ENCODE peak calls at places on chromosomes 1 and 21, in eight cellular contexts. One of them, this sample, is unnamed.
A peak's percentile ranks its signal among the peaks of the same experiment; 100 is the strongest.

GRCh38 chr21:44615881-44616590 is 4.2 kb downstream of the KRTAP10-8 start:
- DNase-seq in uterus: no peak
- DNase-seq in stomach: no peak
- DNase-seq in NB4: no peak
- DNase-seq in transverse colon: no peak
- DNase-seq in body of pancreas: no peak
- DNase-seq in IMR-90: no peak
- DNase-seq in endothelial cell of umbilical vein: no peak
- DNase-seq in this sample: no peak

GRCh38 chr1:60281360-60281932 is 207.9 kb upstream of the C1orf87 start:
- DNase-seq in uterus: peak; percentile 17
- DNase-seq in stomach: peak; percentile 69
- DNase-seq in NB4: peak; percentile 65
- DNase-seq in transverse colon: peak; percentile 55
- DNase-seq in body of pancreas: peak; percentile 76
- DNase-seq in IMR-90: peak; percentile 30
- DNase-seq in endothelial cell of umbilical vein: peak; percentile 92
- DNase-seq in this sample: peak; percentile 65

GRCh38 chr1:186008920-186009737 is 274.9 kb downstream of the HMCN1 start:
- DNase-seq in uterus: no peak
- DNase-seq in stomach: no peak
- DNase-seq in NB4: no peak
- DNase-seq in transverse colon: no peak
- DNase-seq in body of pancreas: no peak
- DNase-seq in IMR-90: peak; percentile 45
- DNase-seq in endothelial cell of umbilical vein: peak; percentile 96
- DNase-seq in this sample: no peak

GRCh38 chr1:213987422-213987875 is 324 bp upstream of the PROX1 start:
- DNase-seq in uterus: no peak
- DNase-seq in stomach: peak; percentile 42
- DNase-seq in NB4: no peak
- DNase-seq in transverse colon: no peak
- DNase-seq in body of pancreas: no peak
- DNase-seq in IMR-90: no peak
- DNase-seq in endothelial cell of umbilical vein: no peak
- DNase-seq in this sample: no peak

GRCh38 chr1:17736625-17737024 is 18.5 kb upstream of the ACTL8 start:
- DNase-seq in uterus: no peak
- DNase-seq in stomach: no peak
- DNase-seq in NB4: no peak
- DNase-seq in transverse colon: no peak
- DNase-seq in body of pancreas: no peak
- DNase-seq in IMR-90: no peak
- DNase-seq in endothelial cell of umbilical vein: no peak
- DNase-seq in this sample: no peak

GRCh38 chr1:235320521-235321179 is 7.3 kb downstream of the ARID4B start:
- DNase-seq in uterus: no peak
- DNase-seq in stomach: no peak
- DNase-seq in NB4: no peak
- DNase-seq in transverse colon: no peak
- DNase-seq in body of pancreas: no peak
- DNase-seq in IMR-90: no peak
- DNase-seq in endothelial cell of umbilical vein: no peak
- DNase-seq in this sample: no peak

GRCh38 chr1:168225476-168226190 is at the start of gene SFT2D2:
- DNase-seq in uterus: peak; percentile 80
- DNase-seq in stomach: peak; percentile 80
- DNase-seq in NB4: peak; percentile 90
- DNase-seq in transverse colon: peak; percentile 84
- DNase-seq in body of pancreas: peak; percentile 80
- DNase-seq in IMR-90: peak; percentile 67
- DNase-seq in endothelial cell of umbilical vein: peak; percentile 78
- DNase-seq in this sample: peak; percentile 94

GRCh38 chr1:53286950-53287349 is 40.9 kb downstream of the LRP8 start:
- DNase-seq in uterus: no peak
- DNase-seq in stomach: no peak
- DNase-seq in NB4: no peak
- DNase-seq in transverse colon: no peak
- DNase-seq in body of pancreas: no peak
- DNase-seq in IMR-90: no peak
- DNase-seq in endothelial cell of umbilical vein: no peak
- DNase-seq in this sample: no peak

GRCh38 chr1:98053471-98054366 is 132.9 kb upstream of the DPYD start:
- DNase-seq in uterus: peak; percentile 44
- DNase-seq in stomach: peak; percentile 55
- DNase-seq in NB4: peak; percentile 69
- DNase-seq in transverse colon: peak; percentile 32
- DNase-seq in body of pancreas: peak; percentile 42
- DNase-seq in IMR-90: peak; percentile 65
- DNase-seq in endothelial cell of umbilical vein: peak; percentile 85
- DNase-seq in this sample: no peak

GRCh38 chr21:26881504-26882228 is 36.5 kb upstream of the ADAMTS1 start:
- DNase-seq in uterus: no peak
- DNase-seq in stomach: no peak
- DNase-seq in NB4: peak; percentile 26
- DNase-seq in transverse colon: no peak
- DNase-seq in body of pancreas: no peak
- DNase-seq in IMR-90: peak; percentile 39
- DNase-seq in endothelial cell of umbilical vein: peak; percentile 39
- DNase-seq in this sample: no peak
- TF ChIP-seq CTCF in uterus: peak; percentile 44
- TF ChIP-seq CTCF in stomach: no peak
- TF ChIP-seq CTCF in NB4: no peak
- TF ChIP-seq CTCF in transverse colon: no peak
- TF ChIP-seq CTCF in body of pancreas: peak; percentile 52
- TF ChIP-seq CTCF in IMR-90: peak; percentile 48
- TF ChIP-seq CTCF in endothelial cell of umbilical vein: no peak
- TF ChIP-seq CTCF in this sample: no peak

DNA sequence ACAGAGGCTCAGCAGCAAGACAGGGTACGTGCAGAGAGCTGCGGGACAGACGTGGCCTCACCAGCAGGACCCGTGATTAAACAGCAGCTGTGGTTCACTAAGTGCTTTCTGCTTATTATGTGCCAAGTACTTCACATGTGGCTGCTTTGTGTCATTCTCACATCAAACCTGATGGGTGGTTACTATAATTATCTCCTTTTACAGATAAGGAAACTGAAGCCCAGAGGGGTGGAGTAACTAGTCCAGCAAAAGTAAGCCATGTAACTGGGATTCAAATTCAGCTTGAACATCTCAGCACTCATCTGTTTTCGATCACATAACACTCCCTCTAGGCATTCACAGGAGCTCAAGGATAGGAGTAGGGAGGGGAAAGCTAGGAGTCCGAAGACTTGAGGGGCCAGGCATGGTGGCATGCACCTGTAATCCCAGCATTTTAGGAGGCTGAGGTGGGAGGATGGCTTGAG is 50.8 kb upstream of the CLIC4 start:
- DNase-seq in uterus: no peak
- DNase-seq in stomach: no peak
- DNase-seq in NB4: no peak
- DNase-seq in transverse colon: no peak
- DNase-seq in body of pancreas: no peak
- DNase-seq in IMR-90: peak; percentile 53
- DNase-seq in endothelial cell of umbilical vein: no peak
- DNase-seq in this sample: peak; percentile 22
- TF ChIP-seq POLR2A in uterus: no peak
- TF ChIP-seq POLR2A in stomach: no peak
- TF ChIP-seq POLR2A in NB4: no peak
- TF ChIP-seq POLR2A in transverse colon: no peak
- TF ChIP-seq POLR2A in body of pancreas: no peak
- TF ChIP-seq POLR2A in IMR-90: no peak
- TF ChIP-seq POLR2A in endothelial cell of umbilical vein: no peak
- TF ChIP-seq POLR2A in this sample: no peak

DNA sequence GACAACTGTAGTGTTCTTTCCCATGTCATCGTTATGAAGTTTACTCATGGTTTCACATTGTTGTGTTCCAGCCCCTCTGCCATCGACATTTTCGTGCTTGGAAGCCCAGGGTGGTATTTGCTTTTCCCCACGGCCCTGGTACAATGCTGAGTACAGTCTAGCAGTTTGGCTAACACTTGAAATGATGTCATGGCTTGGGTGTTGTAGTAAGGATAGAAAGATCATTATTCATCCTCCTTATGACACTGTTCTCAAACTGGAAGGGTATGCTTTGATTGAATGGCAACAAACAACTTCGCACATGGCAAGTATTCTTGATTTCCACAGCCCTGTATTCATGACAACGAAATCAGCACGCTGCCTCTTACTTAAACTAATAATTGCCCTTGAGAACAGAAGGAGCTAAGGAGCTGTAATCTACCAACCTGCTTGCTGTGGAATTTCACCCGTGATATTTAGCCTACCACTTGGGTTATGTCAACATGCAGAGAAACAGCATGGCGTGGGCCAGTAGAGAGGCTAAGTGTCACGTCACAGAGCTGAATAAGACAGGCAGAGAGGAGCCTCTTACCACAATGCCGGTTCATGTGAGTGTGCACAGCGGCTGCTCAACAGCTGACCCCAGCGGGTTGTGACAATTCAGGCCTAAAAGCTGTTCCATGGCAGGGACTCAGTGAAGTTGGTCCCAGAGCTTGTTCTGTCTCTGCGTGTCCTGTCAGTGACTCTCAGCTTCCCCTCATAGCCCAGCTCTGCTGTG is 73.9 kb downstream of the KCNJ6 start:
- DNase-seq in uterus: no peak
- DNase-seq in stomach: no peak
- DNase-seq in NB4: no peak
- DNase-seq in transverse colon: no peak
- DNase-seq in body of pancreas: no peak
- DNase-seq in IMR-90: no peak
- DNase-seq in endothelial cell of umbilical vein: no peak
- DNase-seq in this sample: no peak
- TF ChIP-seq CTCF in uterus: no peak
- TF ChIP-seq CTCF in stomach: no peak
- TF ChIP-seq CTCF in NB4: no peak
- TF ChIP-seq CTCF in transverse colon: no peak
- TF ChIP-seq CTCF in body of pancreas: no peak
- TF ChIP-seq CTCF in IMR-90: no peak
- TF ChIP-seq CTCF in endothelial cell of umbilical vein: no peak
- TF ChIP-seq CTCF in this sample: no peak

GRCh38 chr1:41496080-41497055 is 11.9 kb upstream of the EDN2 start:
- DNase-seq in uterus: peak; percentile 95
- DNase-seq in stomach: peak; percentile 92
- DNase-seq in NB4: peak; percentile 84
- DNase-seq in transverse colon: peak; percentile 89
- DNase-seq in body of pancreas: peak; percentile 86
- DNase-seq in IMR-90: peak; percentile 83
- DNase-seq in endothelial cell of umbilical vein: peak; percentile 60
- DNase-seq in this sample: peak; percentile 82
- TF ChIP-seq POLR2A in uterus: peak; percentile 84
- TF ChIP-seq POLR2A in stomach: no peak
- TF ChIP-seq POLR2A in NB4: peak; percentile 14
- TF ChIP-seq POLR2A in transverse colon: peak; percentile 32
- TF ChIP-seq POLR2A in body of pancreas: peak; percentile 63
- TF ChIP-seq POLR2A in IMR-90: no peak
- TF ChIP-seq POLR2A in endothelial cell of umbilical vein: no peak
- TF ChIP-seq POLR2A in this sample: no peak

DNA sequence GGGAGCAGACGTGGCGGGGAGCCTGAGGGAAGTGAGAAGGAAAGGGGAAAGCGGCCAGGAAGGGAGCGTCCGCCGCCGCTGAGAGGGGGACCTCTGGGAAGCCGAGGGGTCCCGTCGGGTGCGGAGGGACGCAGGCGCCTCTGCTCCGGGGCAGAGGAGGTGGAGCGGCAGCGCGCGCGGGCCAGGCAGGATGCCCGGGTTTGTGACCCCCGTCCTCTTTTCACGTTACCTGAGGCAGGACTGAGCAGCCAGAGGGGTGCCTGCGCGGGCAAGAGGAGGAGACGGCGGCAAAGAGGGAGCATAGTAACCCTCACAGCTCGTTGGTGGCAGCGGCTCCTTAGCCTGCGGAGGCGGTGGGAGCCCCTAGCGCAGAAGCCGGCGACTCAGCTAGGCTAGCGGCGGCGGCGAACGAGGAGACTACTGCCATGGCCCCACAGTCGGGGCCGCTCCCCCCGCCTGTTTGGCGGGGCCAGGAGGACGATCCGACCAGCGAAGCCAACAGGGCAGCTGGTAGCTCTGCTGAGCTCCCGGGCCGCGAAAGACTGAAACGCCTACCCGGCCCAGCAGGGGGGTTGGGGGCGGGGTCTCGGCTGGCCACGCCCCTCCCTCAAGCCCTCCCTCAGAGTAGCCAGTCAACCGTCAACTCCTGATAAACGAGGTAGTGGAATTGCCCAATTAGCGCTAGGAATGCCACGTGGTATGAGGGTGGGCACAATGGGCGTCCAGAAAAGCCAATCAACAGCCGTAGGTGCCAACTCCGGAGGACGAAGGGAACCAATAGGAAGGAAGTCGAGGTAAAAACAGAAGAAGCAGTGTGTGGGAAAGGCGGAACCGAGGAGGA is at the start of gene TESK2:
- DNase-seq in uterus: peak; percentile 98
- DNase-seq in stomach: peak; percentile 98
- DNase-seq in NB4: peak; percentile 98
- DNase-seq in transverse colon: peak; percentile 98
- DNase-seq in body of pancreas: peak; percentile 100
- DNase-seq in IMR-90: peak; percentile 99
- DNase-seq in endothelial cell of umbilical vein: peak; percentile 100
- DNase-seq in this sample: peak; percentile 100
- TF ChIP-seq CTCF in uterus: peak; percentile 59
- TF ChIP-seq CTCF in stomach: peak; percentile 3
- TF ChIP-seq CTCF in NB4: no peak
- TF ChIP-seq CTCF in transverse colon: peak; percentile 44
- TF ChIP-seq CTCF in body of pancreas: peak; percentile 54
- TF ChIP-seq CTCF in IMR-90: peak; percentile 14
- TF ChIP-seq CTCF in endothelial cell of umbilical vein: no peak
- TF ChIP-seq CTCF in this sample: no peak

GRCh38 chr1:11071463-11072215 is 11.8 kb upstream of the SRM start:
- DNase-seq in uterus: no peak
- DNase-seq in stomach: peak; percentile 48
- DNase-seq in NB4: no peak
- DNase-seq in transverse colon: no peak
- DNase-seq in body of pancreas: peak; percentile 92
- DNase-seq in IMR-90: no peak
- DNase-seq in endothelial cell of umbilical vein: no peak
- DNase-seq in this sample: peak; percentile 61
- TF ChIP-seq POLR2A in uterus: no peak
- TF ChIP-seq POLR2A in stomach: no peak
- TF ChIP-seq POLR2A in NB4: no peak
- TF ChIP-seq POLR2A in transverse colon: no peak
- TF ChIP-seq POLR2A in body of pancreas: no peak
- TF ChIP-seq POLR2A in IMR-90: no peak
- TF ChIP-seq POLR2A in endothelial cell of umbilical vein: no peak
- TF ChIP-seq POLR2A in this sample: no peak

DNA sequence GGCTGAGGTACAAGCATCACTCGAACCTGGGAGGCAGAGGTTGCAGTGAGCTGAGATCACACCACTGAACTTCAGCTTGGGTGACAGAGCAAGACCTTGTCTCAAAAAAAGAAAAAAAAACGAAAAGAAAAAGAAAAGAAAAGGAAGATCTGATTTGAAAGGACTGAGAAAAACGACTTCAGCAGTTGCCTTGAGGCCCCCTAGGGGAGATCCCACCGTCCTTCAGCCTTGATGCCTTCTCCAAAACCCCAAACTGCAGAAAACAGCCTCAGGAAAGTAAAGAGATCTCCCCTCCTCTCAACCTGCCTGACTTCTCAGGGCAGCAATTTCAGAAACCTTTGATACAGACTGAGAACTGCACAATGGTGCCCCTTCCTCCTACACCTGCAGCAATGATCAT is 50.9 kb upstream of the BCAR3 start:
- DNase-seq in uterus: no peak
- DNase-seq in stomach: no peak
- DNase-seq in NB4: no peak
- DNase-seq in transverse colon: no peak
- DNase-seq in body of pancreas: no peak
- DNase-seq in IMR-90: no peak
- DNase-seq in endothelial cell of umbilical vein: no peak
- DNase-seq in this sample: no peak
- TF ChIP-seq CTCF in uterus: no peak
- TF ChIP-seq CTCF in stomach: no peak
- TF ChIP-seq CTCF in NB4: peak; percentile 2
- TF ChIP-seq CTCF in transverse colon: no peak
- TF ChIP-seq CTCF in body of pancreas: no peak
- TF ChIP-seq CTCF in IMR-90: no peak
- TF ChIP-seq CTCF in endothelial cell of umbilical vein: no peak
- TF ChIP-seq CTCF in this sample: no peak